ENCODE peak calls at places on chromosomes 7 and 10, in six cellular contexts. V, X, D, A, N and M are unnamed samples. For H3K4me1, the result is how much of the 10 kb centered on the place peaks cover.

GRCh38 chr7:16494955-16495719 is 29.6 kb upstream of the SOSTDC1 start:
- DNase-seq in X (no peak), A (no peak), D (no peak), V (no peak), N (no peak), M (no peak)

GRCh38 chr7:16271355-16271754 is 150.0 kb downstream of the CRPPA start:
- DNase-seq in V (no peak), A (no peak), D (no peak), X (no peak), N (no peak), M (no peak)

GRCh38 chr7:24192701-24193100 is 91.3 kb upstream of the NPY start:
- DNase-seq in X (no peak), V (no peak), A (no peak), D (no peak), N (no peak), M (no peak)

GRCh38 chr7:149854611-149855367 is 16.6 kb downstream of the ZNF862 start:
- DNase-seq in X (peak), N (peak), V (no peak), A (peak), D (peak), M (no peak)

GRCh38 chr7:83338277-83338950 is 175.7 kb upstream of the PCLO start:
- DNase-seq in N (no peak), A (no peak), V (no peak), X (no peak), D (no peak), M (no peak)

GRCh38 chr10:7488418-7488829 is 77.6 kb upstream of the SFMBT2 start:
- DNase-seq in X (no peak), D (peak), N (no peak), A (peak), V (no peak), M (no peak)

GRCh38 chr7:127231415-127231814 is 21.3 kb downstream of the GRM8 start:
- DNase-seq in D (no peak), N (no peak), A (no peak), X (no peak), V (no peak), M (no peak)

GRCh38 chr10:92760609-92761008 is 70.9 kb downstream of the HHEX start:
- DNase-seq in V (no peak), A (no peak), D (no peak), N (no peak), X (no peak), M (no peak)

GRCh38 chr10:3339531-3339950 is 167.0 kb upstream of the PITRM1 start:
- DNase-seq in A (no peak), V (no peak), D (no peak), X (no peak), N (no peak), M (no peak)

GRCh38 chr10:36880898-36881297 is 244.5 kb upstream of the ANKRD30A start:
- DNase-seq in X (no peak), V (no peak), N (no peak), D (no peak), A (no peak), M (no peak)

GRCh38 chr7:1156782-1157535 is 3.0 kb downstream of the ZFAND2A start:
- DNase-seq in D (no peak), N (no peak), X (peak), V (no peak), A (no peak), M (no peak)

GRCh38 chr10:101997803-101998202 is 58.2 kb downstream of the ARMH3 start:
- DNase-seq in N (no peak), A (no peak), V (no peak), D (no peak), X (no peak), M (no peak)

GRCh38 chr10:116756277-116756676 is 13.9 kb upstream of the HSPA12A start:
- DNase-seq in V (peak), X (no peak), N (no peak), D (peak), A (no peak), M (no peak)

GRCh38 chr7:104931181-104931781 is 82.7 kb upstream of the KMT2E start:
- DNase-seq in X (peak), V (no peak), N (no peak), D (no peak), A (no peak), M (no peak)

GRCh38 chr10:86249794-86250193 is 116.8 kb downstream of the GRID1 start:
- DNase-seq in V (peak), A (no peak), X (no peak), N (no peak), D (no peak), M (no peak)

GRCh38 chr7:23981314-23981713 is 271.3 kb downstream of the STK31 start:
- DNase-seq in X (no peak), A (no peak), V (no peak), N (no peak), D (no peak), M (no peak)

GRCh38 chr7:100679927-100680588 is 6.5 kb downstream of the GNB2 start:
- DNase-seq in N (no peak), D (peak), X (no peak), V (peak), A (peak), M (no peak)

GRCh38 chr7:30740417-30741181 is 11.3 kb upstream of the INMT start:
- DNase-seq in D (peak), A (peak), V (peak), X (peak), N (peak), M (no peak)

GRCh38 chr7:139589474-139589873 is 66.0 kb downstream of the CLEC2L start:
- DNase-seq in N (no peak), D (no peak), X (no peak), A (peak), V (no peak), M (no peak)

GRCh38 chr10:132814469-132814856 is 28.5 kb upstream of the NKX6-2 start:
- DNase-seq in N (no peak), D (no peak), A (no peak), X (no peak), V (peak), M (no peak)

GRCh38 chr10:12349628-12350166 is 350 bp downstream of the CAMK1D start:
- DNase-seq in A (no peak), D (peak), V (no peak), X (no peak), N (peak), M (no peak)

GRCh38 chr10:12350925-12351324 is 1.6 kb downstream of the CAMK1D start:
- DNase-seq in D (no peak), V (no peak), A (no peak), N (no peak), X (no peak), M (no peak)

GRCh38 chr10:12351447-12351846 is 2.1 kb downstream of the CAMK1D start:
- DNase-seq in X (no peak), D (no peak), V (no peak), A (no peak), N (peak), M (no peak)

GRCh38 chr10:12348870-12349627 is at the start of gene CAMK1D:
- DNase-seq in N (peak), A (peak), D (peak), V (peak), X (peak), M (peak)

GRCh38 chr10:12350167-12350872 is 973 bp downstream of the CAMK1D start:
- DNase-seq in V (peak), D (peak), X (peak), N (peak), A (peak), M (no peak)
- H3K4me1 ChIP-seq in V (under half), D (under half), X (under half), N (under half), A (under half), M (under half)

DNA sequence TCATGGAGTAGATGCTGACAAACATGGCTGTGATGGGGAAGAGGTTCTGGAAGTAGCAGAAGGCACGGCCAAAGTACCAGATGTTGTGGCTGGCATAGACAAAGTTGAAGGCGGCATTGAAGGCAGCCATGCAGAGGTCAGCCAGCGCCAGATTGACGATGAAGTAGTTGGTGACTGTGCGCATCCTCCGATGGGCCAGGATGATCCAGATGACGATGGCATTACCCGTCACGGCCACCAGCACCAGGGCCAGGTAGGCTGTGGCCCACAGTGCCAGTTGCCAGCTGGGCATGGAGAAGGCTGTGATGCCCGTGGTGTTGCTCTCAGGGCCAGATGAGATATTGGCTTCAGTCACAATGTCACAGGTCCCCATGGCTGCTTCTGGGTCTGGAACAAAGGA is 767 bp downstream of the TACR2 start:
- DNase-seq in X (no peak), A (no peak), V (no peak), N (no peak), D (no peak), M (no peak)
- H3K4me3 ChIP-seq in X (no peak), A (no peak), V (no peak), N (no peak), D (no peak), M (no peak)

DNA sequence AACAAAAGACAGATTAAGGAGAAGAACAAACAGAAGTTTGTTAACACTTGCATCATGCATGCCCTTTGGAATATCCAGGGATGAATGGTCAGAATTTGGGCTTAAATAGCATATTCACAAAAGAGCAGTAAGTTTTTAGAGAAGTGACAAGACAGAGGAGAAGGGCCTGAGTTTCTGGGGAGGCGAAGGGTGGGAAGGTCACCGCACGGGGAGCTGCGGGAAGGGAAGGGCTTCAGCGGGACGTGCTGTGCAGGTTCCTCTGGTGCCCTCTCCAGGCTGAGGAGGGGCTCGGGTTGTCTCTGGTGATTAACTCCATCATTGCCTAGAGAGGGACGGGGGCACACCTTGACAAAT is 10.4 kb upstream of the ZNF22 start:
- DNase-seq in A (peak), X (no peak), V (no peak), D (no peak), N (no peak), M (no peak)
- H3K4me1 ChIP-seq in A (half or more), X (under half), V (under half), D (under half), N (under half), M (half or more)

GRCh38 chr7:56091591-56091990 is 1.2 kb downstream of the PHKG1 start:
- DNase-seq in A (no peak), V (peak), X (no peak), D (no peak), N (no peak), M (peak)

GRCh38 chr7:56097700-56098099 is 4.9 kb upstream of the PHKG1 start:
- DNase-seq in V (no peak), D (peak), A (no peak), N (no peak), X (no peak), M (no peak)

GRCh38 chr7:56087445-56087844 is 5.3 kb downstream of the PHKG1 start:
- DNase-seq in X (no peak), V (no peak), N (no peak), A (no peak), D (no peak), M (no peak)

GRCh38 chr7:56092789-56093531 is at the start of gene PHKG1:
- DNase-seq in V (peak), A (peak), N (no peak), X (peak), D (peak), M (peak)
- H3K4me3 ChIP-seq in V (peak), A (no peak), N (no peak), X (no peak), D (no peak), M (peak)

GRCh38 chr10:5550250-5550545 is 25.4 kb downstream of the CALML3 start:
- DNase-seq in X (no peak), V (peak), A (no peak), N (no peak), D (no peak), M (no peak)

GRCh38 chr10:5550621-5551530 is 26.1 kb downstream of the CALML3 start:
- DNase-seq in D (no peak), V (peak), N (no peak), X (peak), A (no peak), M (no peak)

GRCh38 chr10:5553400-5554170 is 28.8 kb downstream of the CALML3 start:
- DNase-seq in A (no peak), V (peak), N (no peak), D (no peak), X (no peak), M (no peak)

GRCh38 chr10:5552376-5553321 is 27.9 kb downstream of the CALML3 start:
- DNase-seq in A (no peak), N (no peak), V (peak), D (no peak), X (no peak), M (no peak)

DNA sequence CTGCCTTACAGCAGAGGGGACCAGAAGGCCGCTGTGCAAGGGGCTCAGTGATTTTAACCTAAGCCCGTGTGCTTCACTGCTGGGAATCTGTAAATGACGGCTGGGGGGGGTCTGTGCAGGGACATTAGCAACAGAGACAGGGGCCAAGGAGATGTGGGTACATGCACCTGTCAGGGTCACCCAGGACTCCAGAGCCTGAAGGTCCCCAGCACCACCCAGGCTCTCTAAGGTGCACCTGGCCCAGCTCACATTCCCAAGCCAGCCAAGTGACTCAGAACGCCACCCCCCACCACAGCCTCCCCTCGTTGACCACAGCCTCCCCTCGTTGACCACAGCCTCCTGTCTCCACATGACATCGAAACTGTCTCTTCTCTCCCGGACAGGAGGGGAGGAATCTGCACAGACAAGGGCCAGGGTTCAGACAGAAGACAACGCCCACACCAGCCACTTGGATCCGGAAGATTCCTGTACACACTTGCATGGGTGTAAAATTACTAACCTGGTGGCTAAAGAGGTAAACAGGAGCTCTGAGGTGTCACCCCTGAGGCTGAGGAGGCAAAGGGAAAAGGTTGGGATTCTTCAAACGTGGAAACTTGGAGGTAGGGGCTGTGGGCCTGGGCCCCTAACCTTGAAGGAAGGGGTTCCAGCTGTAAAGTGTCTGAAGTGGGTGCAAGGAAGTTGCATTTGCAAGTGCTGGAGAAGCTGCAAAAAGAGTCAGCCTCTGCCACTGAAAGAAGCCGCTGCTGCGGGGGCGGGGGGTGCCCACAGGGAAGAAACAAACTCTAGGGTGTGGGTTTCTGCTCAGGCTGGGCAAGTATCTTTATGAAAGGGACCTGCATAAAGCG is 27.0 kb downstream of the CALML3 start:
- DNase-seq in D (no peak), A (no peak), V (peak), N (no peak), X (peak), M (no peak)
- H3K4me1 ChIP-seq in D (under half), A (under half), V (under half), N (under half), X (half or more), M (half or more)

GRCh38 chr10:96588060-96588554 is 1.3 kb upstream of the TM9SF3 start:
- DNase-seq in X (no peak), D (no peak), V (no peak), A (no peak), N (no peak), M (no peak)
- H3K4me3 ChIP-seq in X (peak), D (peak), V (peak), A (peak), N (no peak), M (peak)

DNA sequence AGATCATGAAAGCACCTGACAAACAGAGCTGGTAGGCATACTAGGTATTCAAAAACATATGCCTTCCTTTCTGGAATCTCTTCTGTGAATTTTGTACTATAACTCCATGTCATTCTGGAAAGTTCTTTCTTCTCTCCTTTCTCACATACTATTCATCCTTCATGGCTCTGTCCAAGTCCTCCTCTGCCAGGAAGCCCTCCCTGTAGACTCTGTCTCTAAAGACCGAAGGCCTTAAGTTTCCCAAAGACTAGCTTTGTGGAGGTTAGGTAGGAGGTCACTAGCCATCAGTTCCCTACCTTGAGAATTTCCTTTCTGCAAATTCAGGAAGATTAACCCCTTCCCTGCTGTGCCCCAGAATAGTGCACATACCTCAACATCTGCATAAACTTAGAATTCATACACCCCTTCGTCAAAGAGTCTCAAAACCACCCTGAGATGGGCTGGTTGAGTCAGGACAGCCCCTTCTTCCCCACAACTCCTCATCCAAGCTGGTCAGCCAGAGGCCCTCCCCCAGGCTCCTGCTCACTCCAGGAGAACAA is 20.6 kb downstream of the SORBS1 start:
- DNase-seq in V (no peak), A (no peak), D (no peak), X (no peak), N (no peak), M (no peak)
- H3K4me1 ChIP-seq in V (under half), A (under half), D (under half), X (under half), N (under half), M (half or more)

DNA sequence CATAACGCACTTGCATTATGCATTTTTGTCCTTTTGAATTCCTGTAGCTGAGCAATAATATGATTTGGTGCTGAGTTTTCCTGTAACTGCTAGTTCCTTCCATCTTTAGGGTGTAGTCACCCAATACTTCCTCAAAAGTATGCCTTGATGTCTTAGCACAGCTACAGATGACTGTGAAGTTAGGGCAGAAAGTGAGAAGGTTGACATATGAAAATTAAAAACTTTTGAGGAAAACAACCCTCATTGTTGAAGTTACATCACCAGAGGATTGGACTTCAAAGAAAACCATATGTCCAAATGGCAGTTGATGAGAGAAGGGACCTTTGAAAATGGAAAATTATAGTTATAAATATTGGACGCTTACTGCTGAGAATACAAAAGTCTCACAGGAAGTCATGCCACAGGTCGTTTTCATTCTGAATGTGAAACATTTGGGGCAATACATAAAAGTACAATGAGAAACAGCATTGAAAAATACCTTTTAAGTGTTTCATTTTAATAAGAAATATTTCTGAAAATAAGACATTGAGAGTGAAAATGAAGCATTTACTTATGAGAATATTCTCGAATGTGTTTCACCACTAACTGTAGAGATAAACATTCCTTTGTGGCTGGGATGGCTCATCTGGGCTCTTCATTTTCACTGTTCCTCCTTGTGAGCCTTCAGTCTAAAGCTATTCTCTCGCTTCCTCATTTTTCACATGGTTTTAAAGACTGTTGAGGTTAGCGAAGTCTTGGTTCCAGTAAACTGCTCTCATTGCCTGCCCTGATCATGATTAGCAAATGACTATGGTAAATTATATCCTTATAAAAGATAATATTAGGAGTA is 61.4 kb upstream of the NME8 start:
- DNase-seq in A (no peak), V (no peak), X (no peak), N (no peak), D (no peak), M (no peak)
- H3K4me3 ChIP-seq in A (no peak), V (no peak), X (no peak), N (no peak), D (no peak), M (no peak)